ENCODE peak calls at places on chromosomes 16 and 17, in seven cellular contexts. R, C, D, Y, G, J and S are unnamed samples. For H3K4me1, the result is how much of the 10 kb centered on the place peaks cover.

GRCh38 chr17:2238432-2239169 is 65.0 kb downstream of the SMG6 start:
- DNase-seq in R (no peak), C (peak), D (peak), Y (peak), G (peak), J (peak), S (no peak)

GRCh38 chr16:87701505-87701921 is 64.3 kb downstream of the KLHDC4 start:
- DNase-seq in R (no peak), C (no peak), D (no peak), Y (no peak), G (no peak), J (peak), S (no peak)

GRCh38 chr16:11254913-11255736 is 879 bp downstream of the SOCS1 start:
- DNase-seq in R (peak), C (peak), D (peak), Y (peak), G (no peak), J (peak), S (no peak)

GRCh38 chr16:1745900-1746692 is 25.2 kb downstream of the NME3 start:
- DNase-seq in R (no peak), C (no peak), D (no peak), Y (no peak), G (no peak), J (no peak), S (no peak)

GRCh38 chr16:309476-309875 is 26.5 kb downstream of the PDIA2 start:
- DNase-seq in R (no peak), C (no peak), D (no peak), Y (no peak), G (no peak), J (peak), S (no peak)

GRCh38 chr16:87675111-87675510 is 72.8 kb downstream of the JPH3 start:
- DNase-seq in R (no peak), C (no peak), D (no peak), Y (no peak), G (no peak), J (no peak), S (no peak)

GRCh38 chr17:72429066-72429638 is 308.3 kb downstream of the SOX9 start:
- DNase-seq in R (no peak), C (no peak), D (no peak), Y (no peak), G (no peak), J (no peak), S (no peak)

GRCh38 chr16:64459402-64459801 is 662.5 kb downstream of the CDH11 start:
- DNase-seq in R (no peak), C (no peak), D (no peak), Y (no peak), G (no peak), J (no peak), S (no peak)

GRCh38 chr16:88785106-88785924 is at the start of gene PIEZO1:
- DNase-seq in R (peak), C (peak), D (peak), Y (peak), G (peak), J (peak), S (peak)

GRCh38 chr17:69978056-69978646 is 96.9 kb upstream of the KCNJ16 start:
- DNase-seq in R (no peak), C (no peak), D (no peak), Y (no peak), G (no peak), J (no peak), S (no peak)

GRCh38 chr16:88468289-88469129 is 15.4 kb downstream of the ZFPM1 start:
- DNase-seq in R (no peak), C (no peak), D (no peak), Y (no peak), G (no peak), J (peak), S (no peak)

GRCh38 chr17:6599364-6599763 is 41.1 kb downstream of the KIAA0753 start:
- DNase-seq in R (no peak), C (no peak), D (no peak), Y (no peak), G (no peak), J (peak), S (no peak)

GRCh38 chr17:67491009-67491677 is 114.1 kb downstream of the PITPNC1 start:
- DNase-seq in R (peak), C (peak), D (peak), Y (peak), G (peak), J (no peak), S (peak)

GRCh38 chr16:71794943-71795342 is 13.7 kb downstream of the AP1G1 start:
- DNase-seq in R (peak), C (no peak), D (no peak), Y (no peak), G (no peak), J (no peak), S (no peak)

GRCh38 chr17:48131216-48131824 is 23.8 kb downstream of the SNX11 start:
- DNase-seq in R (peak), C (no peak), D (no peak), Y (no peak), G (peak), J (peak), S (peak)

GRCh38 chr17:14048169-14048568 is 21.1 kb upstream of the COX10 start:
- DNase-seq in R (no peak), C (no peak), D (no peak), Y (no peak), G (no peak), J (no peak), S (no peak)

GRCh38 chr16:57840833-57841232 is 38.5 kb upstream of the KIFC3 start:
- DNase-seq in R (no peak), C (no peak), D (no peak), Y (no peak), G (no peak), J (no peak), S (no peak)

GRCh38 chr17:2883544-2884203 is 87.4 kb downstream of the RAP1GAP2 start:
- DNase-seq in R (peak), C (peak), D (peak), Y (no peak), G (peak), J (no peak), S (no peak)

GRCh38 chr17:62562656-62563055 is 64.8 kb upstream of the MRC2 start:
- DNase-seq in R (peak), C (no peak), D (no peak), Y (no peak), G (no peak), J (no peak), S (no peak)

DNA sequence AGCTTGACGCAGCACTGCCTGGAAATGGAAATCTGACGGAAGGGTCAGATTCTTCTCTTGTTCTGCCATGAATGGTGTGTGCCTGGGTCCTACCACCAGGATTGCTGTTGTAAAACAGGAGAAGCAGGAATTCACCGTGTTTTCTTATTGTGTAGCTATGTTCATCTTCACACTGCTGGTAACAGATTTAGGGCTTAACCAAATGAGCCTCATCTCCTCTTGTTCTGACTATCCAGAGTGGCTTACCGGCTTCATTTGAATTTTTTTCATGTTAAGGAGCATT is 97.3 kb upstream of the CHMP6 start:
- DNase-seq in R (no peak), C (no peak), D (no peak), Y (no peak), G (no peak), J (no peak), S (no peak)
- H3K4me1 ChIP-seq in R (under half), C (under half), D (under half), Y (under half), G (under half), J (under half), S (under half)

GRCh38 chr16:54194008-54194731 is 92.4 kb downstream of the IRX3 start:
- DNase-seq in R (peak), C (peak), D (peak), Y (peak), G (peak), J (no peak), S (peak)

GRCh38 chr16:54193656-54194007 is 93.0 kb downstream of the IRX3 start:
- DNase-seq in R (peak), C (peak), D (peak), Y (peak), G (peak), J (peak), S (peak)

GRCh38 chr16:54191163-54191562 is 95.4 kb downstream of the IRX3 start:
- DNase-seq in R (no peak), C (no peak), D (no peak), Y (no peak), G (no peak), J (no peak), S (no peak)

GRCh38 chr16:54191592-54191991 is 95.0 kb downstream of the IRX3 start:
- DNase-seq in R (no peak), C (no peak), D (no peak), Y (no peak), G (no peak), J (no peak), S (no peak)

DNA sequence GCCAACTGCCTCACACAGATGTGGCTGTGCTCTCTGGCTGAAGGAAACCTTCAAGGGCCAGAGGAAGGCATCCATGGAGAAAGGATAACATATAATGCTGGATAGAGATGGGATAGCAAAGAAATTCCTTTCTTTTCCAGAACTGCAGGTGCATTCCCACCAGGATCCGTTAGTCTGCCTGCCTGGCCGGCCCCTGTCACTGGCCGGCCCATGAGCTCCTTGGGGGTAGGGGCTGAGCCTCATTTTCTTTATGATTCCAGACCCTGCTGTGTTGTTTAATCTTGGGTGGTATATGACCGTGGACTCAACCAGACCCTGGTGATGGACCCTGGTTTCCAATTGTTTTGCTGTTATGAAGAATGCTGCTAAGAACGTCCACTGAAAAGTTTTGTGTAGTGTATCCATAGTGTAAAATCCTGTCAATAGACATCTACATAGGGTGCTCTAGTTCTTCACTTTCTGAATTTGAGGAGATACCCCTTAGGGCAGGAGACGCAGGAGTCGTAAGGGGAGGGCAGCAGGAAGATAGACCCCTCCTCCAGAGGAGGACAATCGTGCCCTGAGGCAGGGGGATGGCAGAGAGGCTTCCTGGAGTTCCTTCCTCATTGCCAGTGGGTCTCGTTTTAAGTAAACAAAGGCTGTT is 93.5 kb downstream of the IRX3 start:
- DNase-seq in R (no peak), C (no peak), D (no peak), Y (no peak), G (no peak), J (no peak), S (no peak)
- H3K4me3 ChIP-seq in R (no peak), C (no peak), D (peak), Y (no peak), G (peak), J (no peak), S (no peak)

GRCh38 chr16:4607841-4608703 is 6.6 kb downstream of the UBALD1 start:
- DNase-seq in R (no peak), C (no peak), D (no peak), Y (no peak), G (no peak), J (no peak), S (no peak)

GRCh38 chr16:4609200-4610010 is 5.3 kb downstream of the UBALD1 start:
- DNase-seq in R (peak), C (no peak), D (no peak), Y (no peak), G (no peak), J (no peak), S (no peak)

GRCh38 chr16:4610011-4611005 is 4.4 kb downstream of the UBALD1 start:
- DNase-seq in R (peak), C (no peak), D (no peak), Y (no peak), G (no peak), J (no peak), S (no peak)

GRCh38 chr16:4606354-4606753 is 8.3 kb downstream of the UBALD1 start:
- DNase-seq in R (no peak), C (no peak), D (no peak), Y (no peak), G (no peak), J (no peak), S (no peak)

DNA sequence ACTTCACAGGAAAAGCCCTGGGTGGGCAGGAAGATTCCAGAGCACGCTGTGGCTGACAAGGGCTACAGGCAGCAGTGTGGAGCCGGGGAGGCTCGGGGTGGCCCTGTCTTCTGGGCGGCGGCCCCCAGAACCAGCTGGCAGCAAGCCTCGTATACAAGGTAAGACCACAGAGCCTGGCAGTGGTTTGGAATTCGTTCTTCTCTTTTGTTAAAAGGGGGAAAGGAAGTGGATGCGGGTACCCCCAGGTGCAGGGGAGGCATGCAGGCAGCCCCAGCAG is 6.0 kb downstream of the UBALD1 start:
- DNase-seq in R (no peak), C (no peak), D (no peak), Y (no peak), G (no peak), J (no peak), S (no peak)
- H3K27ac ChIP-seq in R (no peak), C (no peak), D (no peak), Y (no peak), G (no peak), J (no peak), S (no peak)

GRCh38 chr16:4798456-4798855 is 3.3 kb downstream of the SMIM22 start:
- DNase-seq in R (no peak), C (no peak), D (no peak), Y (no peak), G (no peak), J (no peak), S (no peak)
- H3K4me1 ChIP-seq in R (under half), C (under half), D (under half), Y (under half), G (under half), J (under half), S (under half)

DNA sequence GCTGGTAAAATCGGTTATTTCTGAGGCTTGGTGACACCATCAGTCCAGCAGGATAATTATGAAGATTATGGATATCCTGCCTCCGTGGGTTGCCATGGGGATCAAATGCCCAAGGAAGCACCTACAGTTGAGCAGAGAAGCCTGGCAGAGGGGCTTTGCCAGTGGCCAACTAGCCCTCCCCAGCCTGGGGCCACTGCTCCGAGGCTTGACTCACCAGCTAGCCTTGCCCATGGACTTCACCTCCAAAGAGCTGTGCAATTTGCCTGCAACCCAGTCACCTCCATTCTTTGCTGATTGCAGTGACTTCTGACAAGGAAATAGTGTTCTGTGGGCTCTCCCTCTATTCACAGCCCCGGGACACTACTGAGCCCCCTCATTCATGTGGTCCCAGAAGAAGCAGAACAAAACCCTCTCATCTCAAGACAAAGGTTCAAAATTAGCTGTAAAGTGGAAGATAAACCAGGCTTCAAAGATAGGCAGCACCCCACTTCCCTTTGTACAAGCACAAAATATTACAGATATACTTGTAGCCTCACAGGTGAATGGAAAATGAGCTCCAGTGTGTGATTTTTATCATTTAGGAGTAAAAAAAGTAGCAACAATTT is 1.6 kb downstream of the PECAM1 start:
- DNase-seq in R (no peak), C (no peak), D (no peak), Y (no peak), G (no peak), J (no peak), S (no peak)
- H3K4me3 ChIP-seq in R (no peak), C (peak), D (peak), Y (peak), G (peak), J (no peak), S (peak)

DNA sequence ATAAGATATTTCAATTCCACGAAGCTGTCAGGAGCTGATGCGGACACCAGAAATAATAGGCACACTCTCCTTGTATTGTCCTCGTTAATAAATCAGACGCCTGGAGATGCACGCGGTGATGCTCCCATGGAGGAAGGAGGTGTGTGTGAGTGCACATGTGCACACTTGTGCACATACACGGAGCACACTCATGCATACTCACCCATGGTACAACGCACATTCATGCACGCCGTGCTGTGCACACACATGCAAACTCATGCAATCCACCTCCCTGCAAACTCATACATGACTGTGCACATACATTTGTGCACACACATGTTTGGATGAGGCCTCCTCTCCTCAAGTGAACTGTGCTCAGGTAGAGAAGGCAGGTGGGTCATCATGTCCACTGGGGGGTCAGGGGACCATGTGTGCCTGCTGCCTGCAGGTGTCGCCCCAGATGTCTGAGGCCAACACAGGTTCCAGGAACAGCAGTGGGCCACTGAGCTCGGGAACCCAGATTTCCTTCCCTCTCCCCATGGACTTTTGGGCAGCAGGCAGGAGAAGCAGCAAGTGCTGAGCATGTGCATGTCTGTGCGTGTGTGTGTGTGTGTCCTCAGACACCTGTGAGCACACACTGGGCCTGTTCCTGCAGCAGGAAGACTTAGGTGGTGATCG is 165.3 kb downstream of the SDK2 start:
- DNase-seq in R (no peak), C (no peak), D (no peak), Y (no peak), G (no peak), J (no peak), S (no peak)
- H3K27ac ChIP-seq in R (no peak), C (no peak), D (no peak), Y (no peak), G (no peak), J (no peak), S (no peak)

GRCh38 chr17:45580914-45581313 is 90.4 kb upstream of the PLEKHM1 start:
- DNase-seq in R (no peak), C (no peak), D (no peak), Y (no peak), G (no peak), J (no peak), S (no peak)

GRCh38 chr17:45579529-45580495 is 89.3 kb upstream of the PLEKHM1 start:
- DNase-seq in R (no peak), C (no peak), D (no peak), Y (no peak), G (no peak), J (no peak), S (no peak)

GRCh38 chr17:45581860-45582259 is 91.3 kb upstream of the PLEKHM1 start:
- DNase-seq in R (no peak), C (no peak), D (no peak), Y (no peak), G (no peak), J (no peak), S (no peak)

GRCh38 chr17:45577571-45578279 is 87.2 kb upstream of the PLEKHM1 start:
- DNase-seq in R (no peak), C (no peak), D (no peak), Y (no peak), G (no peak), J (no peak), S (no peak)

DNA sequence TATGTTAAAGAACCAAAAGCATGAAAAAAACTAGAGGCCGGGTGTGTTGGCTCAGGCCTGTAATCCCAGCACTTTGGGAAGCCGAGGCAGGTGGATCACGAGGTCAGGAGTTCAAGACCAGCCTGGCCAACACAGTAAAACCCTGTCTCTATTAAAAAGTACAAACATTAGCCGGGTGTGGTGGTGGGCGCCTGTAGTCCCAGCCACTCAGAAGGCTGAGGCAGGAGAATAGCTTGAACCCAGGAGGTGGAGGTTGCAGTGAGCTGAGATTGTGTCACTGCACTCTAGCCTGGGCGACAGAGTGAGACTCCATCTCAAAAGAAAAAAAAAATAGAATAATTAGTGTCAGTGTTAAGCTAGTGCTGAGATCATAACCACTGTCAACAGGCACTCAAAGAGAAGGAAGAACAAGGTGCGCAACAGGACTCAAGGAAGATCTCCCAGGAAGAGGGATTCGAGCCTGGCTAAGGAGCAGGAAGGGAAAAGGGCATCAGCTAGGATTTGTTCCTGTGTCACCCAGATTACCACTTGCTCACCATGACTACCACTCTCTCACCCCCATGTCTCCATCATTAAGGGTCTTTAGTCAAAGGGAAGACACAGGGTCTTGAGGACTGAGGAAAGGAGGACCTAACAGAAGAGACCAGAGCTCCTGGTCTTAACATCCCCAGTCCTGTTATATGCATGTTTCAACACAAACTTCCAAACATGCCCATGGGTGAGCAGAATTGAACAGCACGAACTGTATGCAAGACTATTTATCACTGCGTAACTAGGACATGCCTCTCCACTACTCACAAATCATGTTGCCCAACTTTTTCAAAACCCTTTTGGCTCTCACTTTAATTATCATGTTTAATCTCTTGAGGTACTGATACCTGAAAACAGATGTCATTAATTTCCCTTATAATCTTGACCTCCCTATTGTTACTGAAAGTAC is 88.3 kb upstream of the PLEKHM1 start:
- DNase-seq in R (no peak), C (no peak), D (no peak), Y (no peak), G (no peak), J (no peak), S (no peak)
- H3K4me1 ChIP-seq in R (under half), C (under half), D (under half), Y (under half), G (under half), J (under half), S (under half)

GRCh38 chr16:22006636-22007035 is 1.3 kb upstream of the MOSMO start:
- DNase-seq in R (no peak), C (no peak), D (no peak), Y (no peak), G (no peak), J (no peak), S (no peak)
- H3K4me3 ChIP-seq in R (no peak), C (peak), D (peak), Y (peak), G (peak), J (peak), S (no peak)